ENCODE peak calls at places on chromosomes 16 and 17, in eight cellular contexts. One of them, this sample, is unnamed.

GRCh38 chr17:12242390-12242954 is 221.8 kb downstream of the MAP2K4 start:
- DNase-seq in LNCaP clone FGC: peak
- DNase-seq in neural crest cell: no peak
- DNase-seq in tibial artery: no peak
- DNase-seq in epithelial cell of esophagus: no peak
- DNase-seq in Calu3: no peak
- DNase-seq in thoracic aorta: no peak
- DNase-seq in BJ: no peak
- DNase-seq in this sample: no peak

GRCh38 chr16:65771707-65772106 is 594.8 kb upstream of the CDH5 start:
- DNase-seq in LNCaP clone FGC: no peak
- DNase-seq in neural crest cell: no peak
- DNase-seq in tibial artery: no peak
- DNase-seq in epithelial cell of esophagus: no peak
- DNase-seq in Calu3: no peak
- DNase-seq in thoracic aorta: no peak
- DNase-seq in BJ: no peak
- DNase-seq in this sample: no peak

GRCh38 chr17:70040336-70040735 is 34.7 kb upstream of the KCNJ16 start:
- DNase-seq in LNCaP clone FGC: no peak
- DNase-seq in neural crest cell: no peak
- DNase-seq in tibial artery: no peak
- DNase-seq in epithelial cell of esophagus: peak
- DNase-seq in Calu3: no peak
- DNase-seq in thoracic aorta: no peak
- DNase-seq in BJ: no peak
- DNase-seq in this sample: no peak

GRCh38 chr17:5571281-5571680 is 13.0 kb downstream of the NLRP1 start:
- DNase-seq in LNCaP clone FGC: no peak
- DNase-seq in neural crest cell: no peak
- DNase-seq in tibial artery: no peak
- DNase-seq in epithelial cell of esophagus: no peak
- DNase-seq in Calu3: no peak
- DNase-seq in thoracic aorta: no peak
- DNase-seq in BJ: no peak
- DNase-seq in this sample: no peak

GRCh38 chr16:81080233-81080632 is 3.2 kb upstream of the C16orf46 start:
- DNase-seq in LNCaP clone FGC: no peak
- DNase-seq in neural crest cell: no peak
- DNase-seq in tibial artery: no peak
- DNase-seq in epithelial cell of esophagus: no peak
- DNase-seq in Calu3: no peak
- DNase-seq in thoracic aorta: no peak
- DNase-seq in BJ: no peak
- DNase-seq in this sample: no peak

GRCh38 chr16:87417511-87417910 is 25.4 kb downstream of the MAP1LC3B start:
- DNase-seq in LNCaP clone FGC: no peak
- DNase-seq in neural crest cell: no peak
- DNase-seq in tibial artery: peak
- DNase-seq in epithelial cell of esophagus: no peak
- DNase-seq in Calu3: no peak
- DNase-seq in thoracic aorta: no peak
- DNase-seq in BJ: no peak
- DNase-seq in this sample: no peak

GRCh38 chr16:88599092-88599733 is 29.0 kb downstream of the ZC3H18 start:
- DNase-seq in LNCaP clone FGC: no peak
- DNase-seq in neural crest cell: no peak
- DNase-seq in tibial artery: peak
- DNase-seq in epithelial cell of esophagus: no peak
- DNase-seq in Calu3: no peak
- DNase-seq in thoracic aorta: peak
- DNase-seq in BJ: no peak
- DNase-seq in this sample: peak

GRCh38 chr17:74419862-74420492 is 11.9 kb upstream of the GPRC5C start:
- DNase-seq in LNCaP clone FGC: no peak
- DNase-seq in neural crest cell: no peak
- DNase-seq in tibial artery: no peak
- DNase-seq in epithelial cell of esophagus: no peak
- DNase-seq in Calu3: no peak
- DNase-seq in thoracic aorta: no peak
- DNase-seq in BJ: no peak
- DNase-seq in this sample: no peak

GRCh38 chr17:66255112-66255511 is 25.9 kb upstream of the APOH start:
- DNase-seq in LNCaP clone FGC: peak
- DNase-seq in neural crest cell: peak
- DNase-seq in tibial artery: no peak
- DNase-seq in epithelial cell of esophagus: peak
- DNase-seq in Calu3: peak
- DNase-seq in thoracic aorta: no peak
- DNase-seq in BJ: no peak
- DNase-seq in this sample: no peak

GRCh38 chr16:14196539-14196938 is 125.4 kb downstream of the MRTFB start:
- DNase-seq in LNCaP clone FGC: no peak
- DNase-seq in neural crest cell: no peak
- DNase-seq in tibial artery: no peak
- DNase-seq in epithelial cell of esophagus: no peak
- DNase-seq in Calu3: no peak
- DNase-seq in thoracic aorta: no peak
- DNase-seq in BJ: no peak
- DNase-seq in this sample: no peak

GRCh38 chr16:68233835-68234187 is 2.1 kb downstream of the ESRP2 start:
- DNase-seq in LNCaP clone FGC: no peak
- DNase-seq in neural crest cell: no peak
- DNase-seq in tibial artery: peak
- DNase-seq in epithelial cell of esophagus: no peak
- DNase-seq in Calu3: no peak
- DNase-seq in thoracic aorta: no peak
- DNase-seq in BJ: no peak
- DNase-seq in this sample: no peak

GRCh38 chr16:54929090-54930033 is 1.3 kb upstream of the IRX5 start:
- DNase-seq in LNCaP clone FGC: peak
- DNase-seq in neural crest cell: peak
- DNase-seq in tibial artery: peak
- DNase-seq in epithelial cell of esophagus: peak
- DNase-seq in Calu3: peak
- DNase-seq in thoracic aorta: peak
- DNase-seq in BJ: peak
- DNase-seq in this sample: peak

GRCh38 chr16:87728026-87728425 is 37.8 kb downstream of the KLHDC4 start:
- DNase-seq in LNCaP clone FGC: no peak
- DNase-seq in neural crest cell: no peak
- DNase-seq in tibial artery: no peak
- DNase-seq in epithelial cell of esophagus: no peak
- DNase-seq in Calu3: no peak
- DNase-seq in thoracic aorta: no peak
- DNase-seq in BJ: no peak
- DNase-seq in this sample: no peak

GRCh38 chr17:51666971-51667721 is 406.8 kb downstream of the UTP18 start:
- DNase-seq in LNCaP clone FGC: no peak
- DNase-seq in neural crest cell: no peak
- DNase-seq in tibial artery: no peak
- DNase-seq in epithelial cell of esophagus: peak
- DNase-seq in Calu3: no peak
- DNase-seq in thoracic aorta: no peak
- DNase-seq in BJ: no peak
- DNase-seq in this sample: no peak

DNA sequence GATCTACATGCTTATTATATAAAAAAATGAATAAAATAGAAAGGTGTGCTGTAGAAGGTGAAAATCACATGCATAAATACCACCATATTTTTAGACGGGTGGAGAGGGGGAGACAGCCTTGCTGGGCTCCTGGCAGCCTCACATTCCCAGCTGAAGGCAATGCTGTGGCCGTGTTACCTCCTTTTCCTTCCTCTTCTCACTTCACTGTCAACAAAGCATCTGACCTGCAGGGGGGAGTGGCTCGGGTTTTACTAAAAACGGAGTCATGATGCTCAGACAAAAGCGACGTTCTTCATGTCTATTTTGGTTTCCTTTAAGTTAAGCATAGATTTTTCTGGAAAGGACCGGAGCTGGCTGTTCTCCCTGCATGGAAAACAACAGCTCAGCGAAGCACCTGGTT is 5.6 kb upstream of the RPTOR start:
- DNase-seq in LNCaP clone FGC: no peak
- DNase-seq in neural crest cell: no peak
- DNase-seq in tibial artery: no peak
- DNase-seq in epithelial cell of esophagus: no peak
- DNase-seq in Calu3: no peak
- DNase-seq in thoracic aorta: no peak
- DNase-seq in BJ: no peak
- DNase-seq in this sample: no peak
- TF ChIP-seq CTCF in LNCaP clone FGC: no peak
- TF ChIP-seq CTCF in neural crest cell: no peak
- TF ChIP-seq CTCF in tibial artery: no peak
- TF ChIP-seq CTCF in epithelial cell of esophagus: no peak
- TF ChIP-seq CTCF in Calu3: no peak
- TF ChIP-seq CTCF in thoracic aorta: no peak
- TF ChIP-seq CTCF in BJ: no peak
- TF ChIP-seq CTCF in this sample: no peak

GRCh38 chr16:69936252-69936651 is 14.9 kb upstream of the CLEC18A start:
- DNase-seq in LNCaP clone FGC: no peak
- DNase-seq in neural crest cell: no peak
- DNase-seq in tibial artery: peak
- DNase-seq in epithelial cell of esophagus: no peak
- DNase-seq in Calu3: no peak
- DNase-seq in thoracic aorta: no peak
- DNase-seq in BJ: no peak
- DNase-seq in this sample: no peak

GRCh38 chr16:69936751-69937211 is 14.4 kb upstream of the CLEC18A start:
- DNase-seq in LNCaP clone FGC: no peak
- DNase-seq in neural crest cell: no peak
- DNase-seq in tibial artery: peak
- DNase-seq in epithelial cell of esophagus: no peak
- DNase-seq in Calu3: no peak
- DNase-seq in thoracic aorta: no peak
- DNase-seq in BJ: no peak
- DNase-seq in this sample: no peak

GRCh38 chr16:69938981-69939820 is 11.9 kb upstream of the CLEC18A start:
- DNase-seq in LNCaP clone FGC: no peak
- DNase-seq in neural crest cell: no peak
- DNase-seq in tibial artery: peak
- DNase-seq in epithelial cell of esophagus: no peak
- DNase-seq in Calu3: no peak
- DNase-seq in thoracic aorta: no peak
- DNase-seq in BJ: no peak
- DNase-seq in this sample: no peak

GRCh38 chr16:69935740-69936139 is 15.4 kb upstream of the CLEC18A start:
- DNase-seq in LNCaP clone FGC: no peak
- DNase-seq in neural crest cell: no peak
- DNase-seq in tibial artery: no peak
- DNase-seq in epithelial cell of esophagus: no peak
- DNase-seq in Calu3: no peak
- DNase-seq in thoracic aorta: no peak
- DNase-seq in BJ: no peak
- DNase-seq in this sample: no peak

GRCh38 chr16:69937465-69937951 is 13.6 kb upstream of the CLEC18A start:
- DNase-seq in LNCaP clone FGC: peak
- DNase-seq in neural crest cell: no peak
- DNase-seq in tibial artery: peak
- DNase-seq in epithelial cell of esophagus: peak
- DNase-seq in Calu3: no peak
- DNase-seq in thoracic aorta: no peak
- DNase-seq in BJ: no peak
- DNase-seq in this sample: no peak
- TF ChIP-seq CTCF in LNCaP clone FGC: peak
- TF ChIP-seq CTCF in neural crest cell: no peak
- TF ChIP-seq CTCF in tibial artery: no peak
- TF ChIP-seq CTCF in epithelial cell of esophagus: peak
- TF ChIP-seq CTCF in Calu3: no peak
- TF ChIP-seq CTCF in thoracic aorta: no peak
- TF ChIP-seq CTCF in BJ: peak
- TF ChIP-seq CTCF in this sample: no peak

DNA sequence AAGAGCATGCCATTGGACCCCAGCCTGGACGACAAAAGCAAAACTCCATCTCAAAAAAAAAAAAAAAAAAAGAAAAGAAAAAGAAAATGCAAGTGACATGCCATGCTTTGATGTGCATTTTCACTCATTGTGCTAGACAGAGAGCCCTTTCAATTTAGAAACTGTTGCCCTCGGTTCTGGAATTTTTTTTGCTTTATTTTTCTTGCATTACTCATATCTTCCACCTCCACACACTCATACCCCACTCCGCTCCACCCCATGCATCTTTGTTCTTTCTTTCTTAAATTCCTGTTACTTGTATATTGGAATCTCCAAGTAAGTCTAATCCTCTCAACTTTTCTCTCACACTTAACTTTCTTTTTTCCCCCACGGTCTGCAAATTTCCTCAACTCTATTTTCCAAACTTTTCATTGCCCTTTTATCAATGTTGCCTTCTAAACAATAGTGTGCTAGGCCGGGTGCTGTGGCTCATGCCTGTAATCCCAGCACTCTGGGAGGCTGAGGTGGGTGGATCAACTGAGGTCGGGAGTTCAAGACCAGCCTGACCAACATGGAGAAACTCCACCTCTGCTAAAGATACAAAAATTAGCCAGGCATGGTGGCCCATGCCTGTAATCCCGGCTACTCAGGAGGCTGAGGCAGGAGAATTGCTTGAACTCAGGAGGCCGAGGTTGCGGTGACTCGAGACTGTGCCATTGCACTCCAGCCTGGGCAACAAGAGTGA is 16.8 kb upstream of the SUZ12 start:
- DNase-seq in LNCaP clone FGC: no peak
- DNase-seq in neural crest cell: no peak
- DNase-seq in tibial artery: no peak
- DNase-seq in epithelial cell of esophagus: peak
- DNase-seq in Calu3: no peak
- DNase-seq in thoracic aorta: no peak
- DNase-seq in BJ: no peak
- DNase-seq in this sample: no peak
- TF ChIP-seq CTCF in LNCaP clone FGC: no peak
- TF ChIP-seq CTCF in neural crest cell: no peak
- TF ChIP-seq CTCF in tibial artery: no peak
- TF ChIP-seq CTCF in epithelial cell of esophagus: no peak
- TF ChIP-seq CTCF in Calu3: no peak
- TF ChIP-seq CTCF in thoracic aorta: no peak
- TF ChIP-seq CTCF in BJ: no peak
- TF ChIP-seq CTCF in this sample: no peak

DNA sequence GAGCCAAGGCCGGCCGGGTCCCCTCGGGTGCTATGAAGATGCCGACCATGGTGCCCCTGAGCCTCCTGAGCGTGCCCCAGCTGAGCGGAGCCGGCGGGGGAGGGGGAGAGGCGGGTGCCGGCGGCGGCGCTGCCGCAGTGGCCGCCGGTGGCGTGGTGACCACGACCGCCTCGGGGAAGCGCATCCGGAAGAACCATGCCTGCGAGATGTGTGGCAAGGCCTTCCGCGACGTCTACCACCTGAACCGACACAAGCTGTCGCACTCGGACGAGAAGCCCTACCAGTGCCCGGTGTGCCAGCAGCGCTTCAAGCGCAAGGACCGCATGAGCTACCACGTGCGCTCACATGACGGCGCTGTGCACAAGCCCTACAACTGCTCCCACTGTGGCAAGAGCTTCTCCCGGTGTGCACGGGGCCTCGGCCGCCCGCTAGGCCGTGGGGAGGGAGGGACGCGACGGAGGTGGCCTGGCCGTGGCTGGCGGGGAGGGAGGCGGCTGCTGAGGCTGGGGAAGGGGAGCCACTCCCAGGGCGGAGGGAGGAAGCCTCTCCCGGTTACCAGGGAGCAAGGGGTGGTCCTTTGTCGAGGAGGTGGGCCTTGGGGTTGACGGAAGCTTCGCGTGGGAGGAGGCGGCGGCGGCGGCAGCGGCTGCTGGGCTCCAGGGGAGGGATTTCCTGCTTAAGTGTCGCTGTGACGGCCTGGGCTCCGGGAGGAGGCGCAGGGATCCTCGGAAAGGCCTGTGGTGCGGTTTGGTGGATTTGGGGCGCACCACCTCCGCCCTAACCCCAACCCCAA is 1.3 kb downstream of the MAZ start:
- DNase-seq in LNCaP clone FGC: peak
- DNase-seq in neural crest cell: peak
- DNase-seq in tibial artery: peak
- DNase-seq in epithelial cell of esophagus: peak
- DNase-seq in Calu3: peak
- DNase-seq in thoracic aorta: peak
- DNase-seq in BJ: peak
- DNase-seq in this sample: peak
- TF ChIP-seq CTCF in LNCaP clone FGC: peak
- TF ChIP-seq CTCF in neural crest cell: peak
- TF ChIP-seq CTCF in tibial artery: peak
- TF ChIP-seq CTCF in epithelial cell of esophagus: peak
- TF ChIP-seq CTCF in Calu3: peak
- TF ChIP-seq CTCF in thoracic aorta: peak
- TF ChIP-seq CTCF in BJ: peak
- TF ChIP-seq CTCF in this sample: peak